ENCODE peak calls at places on chromosome 13, in four cellular contexts. Y, A, L and K are unnamed samples.

GRCh38 chr13:97139704-97140103 is 82.4 kb upstream of the MBNL2 start:
- DNase-seq in Y (no peak), A (no peak), L (no peak), K (no peak)

GRCh38 chr13:43023244-43023931 is at the start of gene DNAJC15:
- DNase-seq in Y (peak), A (peak), L (peak), K (peak)

GRCh38 chr13:105048685-105049084 is 1486.8 kb downstream of the EFNB2 start:
- DNase-seq in Y (no peak), A (no peak), L (no peak), K (no peak)

GRCh38 chr13:104592545-104593250 is 1526.5 kb upstream of the SLC10A2 start:
- DNase-seq in Y (no peak), A (no peak), L (no peak), K (no peak)

GRCh38 chr13:27712421-27712820 is 79.9 kb upstream of the GSX1 start:
- DNase-seq in Y (no peak), A (no peak), L (no peak), K (no peak)

GRCh38 chr13:59038824-59039223 is 1124.9 kb downstream of the DIAPH3 start:
- DNase-seq in Y (no peak), A (no peak), L (no peak), K (no peak)

GRCh38 chr13:34161829-34162544 is 344.0 kb downstream of the RFC3 start:
- DNase-seq in Y (no peak), A (no peak), L (no peak), K (no peak)

GRCh38 chr13:23554000-23554399 is 16.2 kb upstream of the TNFRSF19 start:
- DNase-seq in Y (no peak), A (no peak), L (no peak), K (no peak)

GRCh38 chr13:26468203-26468602 is 89.3 kb upstream of the WASF3 start:
- DNase-seq in Y (no peak), A (no peak), L (no peak), K (no peak)

GRCh38 chr13:20360835-20361412 is 128.8 kb upstream of the GJB6 start:
- DNase-seq in Y (no peak), A (no peak), L (no peak), K (no peak)

GRCh38 chr13:71359641-71360040 is 507.4 kb downstream of the DACH1 start:
- DNase-seq in Y (no peak), A (no peak), L (no peak), K (no peak)

GRCh38 chr13:113142876-113143275 is 15.6 kb upstream of the PROZ start:
- DNase-seq in Y (no peak), A (no peak), L (no peak), K (no peak)

GRCh38 chr13:38636106-38636505 is 50.8 kb upstream of the FREM2 start:
- DNase-seq in Y (no peak), A (no peak), L (no peak), K (no peak)

GRCh38 chr13:23060972-23061371 is 119.8 kb upstream of the SGCG start:
- DNase-seq in Y (no peak), A (no peak), L (no peak), K (no peak)

GRCh38 chr13:51347099-51347498 is 7.6 kb downstream of the SERPINE3 start:
- DNase-seq in Y (no peak), A (no peak), L (no peak), K (no peak)

GRCh38 chr13:78610381-78610883 is 7.1 kb upstream of the POU4F1 start:
- DNase-seq in Y (no peak), A (no peak), L (no peak), K (no peak)

GRCh38 chr13:112713517-112714253 is 23.8 kb downstream of the ATP11A start:
- DNase-seq in Y (no peak), A (peak), L (no peak), K (no peak)

GRCh38 chr13:26950546-26950945 is 190.0 kb upstream of the GPR12 start:
- DNase-seq in Y (no peak), A (no peak), L (no peak), K (no peak)